ENCODE peak calls at places on chromosomes 4 and X, in ten cellular contexts. J is AG09309; A is ACHN; U is GM04503; M is activated T-helper 9 cell treated with anti-CD3 and anti-CD28 coated beads, Interleukin-2, amount 50 U/mL, for 16 hours; I is transverse colon; L is MCF 10A; X is tibial artery; Q is NCI-H345; K is hypothalamus. V is an unnamed sample.

GRCh38 chr4:125191252-125191651 is 123.5 kb upstream of the FAT4 start:
- DNase-seq in J (peak), A (no peak), U (peak), M (no peak), I (no peak), L (no peak), X (no peak), Q (no peak), K (no peak), V (no peak)

GRCh38 chr4:3449047-3449573 is 7.3 kb downstream of the HGFAC start:
- DNase-seq in J (no peak), A (no peak), U (no peak), M (no peak), I (no peak), L (no peak), X (no peak), Q (no peak), K (no peak), V (no peak)

GRCh38 chrX:148784859-148785655 is 284.6 kb downstream of the AFF2 start:
- DNase-seq in J (no peak), A (no peak), U (no peak), M (no peak), I (no peak), L (no peak), X (no peak), Q (no peak), K (peak), V (no peak)

GRCh38 chrX:45824471-45824870 is 623.8 kb upstream of the DIPK2B start:
- DNase-seq in J (peak), A (peak), U (peak), M (peak), I (no peak), L (peak), X (peak), Q (no peak), K (no peak), V (peak)

GRCh38 chr4:127533028-127533700 is 99.6 kb upstream of the INTU start:
- DNase-seq in J (no peak), A (no peak), U (no peak), M (no peak), I (peak), L (no peak), X (peak), Q (no peak), K (no peak), V (no peak)

GRCh38 chr4:139619644-139620043 is 46.0 kb upstream of the MGST2 start:
- DNase-seq in J (no peak), A (peak), U (no peak), M (no peak), I (no peak), L (peak), X (no peak), Q (peak), K (no peak), V (no peak)

GRCh38 chr4:171186700-171187099 is 626.5 kb upstream of the GALNTL6 start:
- DNase-seq in J (no peak), A (peak), U (no peak), M (no peak), I (no peak), L (peak), X (no peak), Q (no peak), K (no peak), V (no peak)

GRCh38 chrX:54076903-54077302 is 32.6 kb upstream of the PHF8 start:
- DNase-seq in J (peak), A (peak), U (peak), M (no peak), I (no peak), L (peak), X (no peak), Q (no peak), K (no peak), V (no peak)

GRCh38 chr4:55321707-55322264 is 24.3 kb upstream of the SRD5A3 start:
- DNase-seq in J (peak), A (peak), U (peak), M (no peak), I (peak), L (peak), X (peak), Q (peak), K (peak), V (peak)

GRCh38 chrX:15911729-15912550 is 57.3 kb upstream of the AP1S2 start:
- DNase-seq in J (no peak), A (no peak), U (no peak), M (no peak), I (no peak), L (no peak), X (peak), Q (no peak), K (no peak), V (no peak)

GRCh38 chr4:153243464-153243863 is 39.2 kb downstream of the TRIM2 start:
- DNase-seq in J (no peak), A (no peak), U (no peak), M (no peak), I (no peak), L (no peak), X (no peak), Q (no peak), K (no peak), V (no peak)

GRCh38 chr4:155079866-155080265 is 128.6 kb upstream of the NPY2R start:
- DNase-seq in J (no peak), A (no peak), U (no peak), M (no peak), I (no peak), L (peak), X (no peak), Q (no peak), K (no peak), V (no peak)

GRCh38 chrX:20263474-20263873 is 3.2 kb downstream of the RPS6KA3 start:
- DNase-seq in J (no peak), A (no peak), U (no peak), M (no peak), I (no peak), L (peak), X (no peak), Q (no peak), K (no peak), V (no peak)